ENCODE peak calls at places on chromosomes 5 and 9, in five cellular contexts. L is endodermal cell, C is adrenal gland, X is GM23338, V is left lung. J is an unnamed sample. For H3K4me1, the result is how much of the 10 kb centered on the place peaks cover.

GRCh38 chr5:112724901-112725300 is 12.8 kb upstream of the APC start:
- DNase-seq in C (no peak), L (no peak), X (no peak), V (no peak), J (no peak)

GRCh38 chr5:138927979-138928378 is 52.8 kb upstream of the LRRTM2 start:
- DNase-seq in V (no peak), L (no peak), X (no peak), C (peak), J (peak)

GRCh38 chr5:4906821-4907220 is 233.3 kb upstream of the ADAMTS16 start:
- DNase-seq in X (no peak), C (no peak), V (no peak), L (no peak), J (no peak)

GRCh38 chr5:440413-441180 is 2.4 kb upstream of the EXOC3 start:
- DNase-seq in X (no peak), C (no peak), V (no peak), L (peak), J (no peak)

GRCh38 chr5:98772415-98773213 is 849 bp upstream of the RGMB start:
- DNase-seq in X (peak), V (peak), C (peak), L (peak), J (peak)

GRCh38 chr5:30894811-30895210 is 298.7 kb upstream of the CDH6 start:
- DNase-seq in C (no peak), X (no peak), V (no peak), L (no peak), J (no peak)

GRCh38 chr9:126860757-126861466 is 473 bp downstream of the ZBTB34 start:
- DNase-seq in C (peak), L (peak), V (peak), X (peak), J (peak)

GRCh38 chr5:115069087-115069968 is 100.4 kb downstream of the TRIM36 start:
- DNase-seq in C (peak), L (peak), V (no peak), X (peak), J (no peak)

GRCh38 chr5:153147891-153148623 is 342.4 kb upstream of the GRIA1 start:
- DNase-seq in L (peak), X (peak), C (no peak), V (no peak), J (peak)

GRCh38 chr5:171207256-171207866 is 101.7 kb upstream of the TLX3 start:
- DNase-seq in L (peak), X (peak), V (no peak), C (no peak), J (no peak)

GRCh38 chr9:134597041-134597913 is 44.3 kb upstream of the COL5A1 start:
- DNase-seq in V (no peak), X (no peak), L (no peak), C (peak), J (no peak)

GRCh38 chr9:130426467-130426773 is 18.3 kb upstream of the ASS1 start:
- DNase-seq in C (no peak), V (no peak), L (no peak), X (no peak), J (no peak)

GRCh38 chr9:38120961-38121360 is 51.9 kb upstream of the SHB start:
- DNase-seq in L (no peak), V (no peak), X (no peak), C (no peak), J (no peak)

GRCh38 chr9:133059623-133060022 is 2.2 kb upstream of the CEL start:
- DNase-seq in C (no peak), L (peak), V (no peak), X (no peak), J (no peak)

GRCh38 chr9:104850771-104851170 is 77.2 kb downstream of the ABCA1 start:
- DNase-seq in V (no peak), C (no peak), X (no peak), L (no peak), J (no peak)

GRCh38 chr5:156359452-156359851 is 32.5 kb downstream of the SGCD start:
- DNase-seq in X (no peak), L (no peak), C (no peak), V (no peak), J (no peak)

GRCh38 chr5:65811895-65812294 is 89.9 kb downstream of the NLN start:
- DNase-seq in L (no peak), V (no peak), C (no peak), X (no peak), J (no peak)

GRCh38 chr5:174493536-174493935 is 230.8 kb upstream of the MSX2 start:
- DNase-seq in C (no peak), V (no peak), L (no peak), X (no peak), J (no peak)

GRCh38 chr9:79764377-79764776 is 192.6 kb downstream of the TLE4 start:
- DNase-seq in C (no peak), L (no peak), X (no peak), V (no peak), J (no peak)

GRCh38 chr5:176629853-176630680 is at the start of the genes EIF4E1B and SNCB:
- DNase-seq in V (no peak), C (no peak), L (peak), X (peak), J (no peak)

GRCh38 chr5:14061106-14061505 is 82.0 kb upstream of the TRIO start:
- DNase-seq in X (peak), V (no peak), C (no peak), L (peak), J (no peak)

GRCh38 chr5:72503888-72504491 is 3.2 kb downstream of the ZNF366 start:
- DNase-seq in V (no peak), L (no peak), X (no peak), C (no peak), J (no peak)

GRCh38 chr9:113973963-113974413 is 97.9 kb downstream of the ZNF618 start:
- DNase-seq in X (no peak), C (no peak), L (no peak), V (no peak), J (no peak)

GRCh38 chr9:114370985-114371335 is 16.8 kb downstream of the AKNA start:
- DNase-seq in V (peak), C (no peak), X (no peak), L (peak), J (no peak)

GRCh38 chr9:89281106-89281505 is 29.9 kb upstream of the CKS2 start:
- DNase-seq in X (no peak), L (no peak), V (no peak), C (peak), J (no peak)

GRCh38 chr5:127813633-127814171 is 110.5 kb downstream of the CCDC192 start:
- DNase-seq in V (no peak), X (no peak), C (no peak), L (no peak), J (no peak)

GRCh38 chr5:38666668-38667498 is 110.4 kb upstream of the LIFR start:
- DNase-seq in L (peak), V (peak), X (peak), C (peak), J (peak)

GRCh38 chr5:168318237-168318636 is 26.8 kb downstream of the WWC1 start:
- DNase-seq in L (no peak), X (no peak), C (no peak), V (no peak), J (no peak)

GRCh38 chr9:89639367-89639795 is 34.6 kb downstream of the GADD45G start:
- DNase-seq in C (no peak), V (no peak), L (no peak), X (peak), J (peak)

GRCh38 chr9:32706004-32706749 is 70.7 kb upstream of the TAF1L start:
- DNase-seq in L (peak), V (no peak), C (no peak), X (peak), J (no peak)

GRCh38 chr5:67696446-67696845 is 499.8 kb upstream of the CD180 start:
- DNase-seq in L (no peak), V (no peak), X (no peak), C (no peak), J (no peak)
- H3K4me1 ChIP-seq in L (under half), V (under half), X (under half), C (under half), J (under half)

DNA sequence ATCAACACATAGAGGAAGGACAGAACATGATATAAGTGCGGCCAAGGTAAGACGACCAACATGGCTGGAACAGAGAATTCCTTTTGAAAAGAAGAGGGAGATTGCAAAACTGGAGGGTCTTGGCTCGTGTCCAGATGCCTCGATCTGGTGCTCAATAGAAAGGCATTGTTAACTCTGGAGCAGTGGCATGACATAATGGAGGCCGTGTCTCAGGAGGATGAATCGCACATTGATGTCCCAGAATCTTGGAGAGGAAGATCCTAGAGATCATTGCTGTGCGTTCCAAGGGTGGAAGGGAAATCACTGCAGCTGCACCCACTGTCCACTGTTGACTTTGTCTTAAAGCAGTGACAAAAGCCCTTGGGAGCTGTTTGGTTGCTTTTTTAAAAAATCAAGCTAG is 30.9 kb downstream of the GRAMD2B start:
- DNase-seq in V (no peak), C (no peak), L (no peak), X (no peak), J (no peak)
- H3K4me1 ChIP-seq in V (under half), C (under half), L (under half), X (under half), J (under half)

GRCh38 chr5:180804129-180804601 is 1.6 kb upstream of the MGAT1 start:
- DNase-seq in C (peak), V (no peak), L (no peak), X (no peak), J (no peak)

GRCh38 chr5:180801596-180802324 is 846 bp downstream of the MGAT1 start:
- DNase-seq in V (no peak), C (peak), L (no peak), X (no peak), J (no peak)

GRCh38 chr5:180799902-180800801 is 2.5 kb downstream of the MGAT1 start:
- DNase-seq in X (no peak), L (no peak), V (no peak), C (no peak), J (peak)

GRCh38 chr5:180803181-180804128 is 849 bp upstream of the MGAT1 start:
- DNase-seq in X (peak), C (peak), L (peak), V (peak), J (peak)

GRCh38 chr5:180802325-180803180 is at the start of gene MGAT1:
- DNase-seq in V (peak), C (peak), X (peak), L (peak), J (peak)
- H3K4me1 ChIP-seq in V (half or more), C (half or more), X (under half), L (under half), J (half or more)

GRCh38 chr9:5452286-5452609 is 1.9 kb downstream of the CD274 start:
- DNase-seq in L (no peak), X (no peak), C (no peak), V (no peak), J (no peak)
- H3K4me1 ChIP-seq in L (under half), X (under half), C (under half), V (under half), J (under half)

GRCh38 chr5:150489358-150490295 is 18.3 kb upstream of the NDST1 start:
- DNase-seq in L (peak), C (no peak), V (no peak), X (peak), J (no peak)

GRCh38 chr5:150490296-150490669 is 17.6 kb upstream of the NDST1 start:
- DNase-seq in C (no peak), X (no peak), V (no peak), L (no peak), J (no peak)

GRCh38 chr5:150487199-150488061 is 20.5 kb upstream of the NDST1 start:
- DNase-seq in X (no peak), V (no peak), C (no peak), L (no peak), J (peak)

GRCh38 chr5:150490754-150491153 is 17.2 kb upstream of the NDST1 start:
- DNase-seq in X (no peak), L (no peak), V (no peak), C (no peak), J (no peak)

DNA sequence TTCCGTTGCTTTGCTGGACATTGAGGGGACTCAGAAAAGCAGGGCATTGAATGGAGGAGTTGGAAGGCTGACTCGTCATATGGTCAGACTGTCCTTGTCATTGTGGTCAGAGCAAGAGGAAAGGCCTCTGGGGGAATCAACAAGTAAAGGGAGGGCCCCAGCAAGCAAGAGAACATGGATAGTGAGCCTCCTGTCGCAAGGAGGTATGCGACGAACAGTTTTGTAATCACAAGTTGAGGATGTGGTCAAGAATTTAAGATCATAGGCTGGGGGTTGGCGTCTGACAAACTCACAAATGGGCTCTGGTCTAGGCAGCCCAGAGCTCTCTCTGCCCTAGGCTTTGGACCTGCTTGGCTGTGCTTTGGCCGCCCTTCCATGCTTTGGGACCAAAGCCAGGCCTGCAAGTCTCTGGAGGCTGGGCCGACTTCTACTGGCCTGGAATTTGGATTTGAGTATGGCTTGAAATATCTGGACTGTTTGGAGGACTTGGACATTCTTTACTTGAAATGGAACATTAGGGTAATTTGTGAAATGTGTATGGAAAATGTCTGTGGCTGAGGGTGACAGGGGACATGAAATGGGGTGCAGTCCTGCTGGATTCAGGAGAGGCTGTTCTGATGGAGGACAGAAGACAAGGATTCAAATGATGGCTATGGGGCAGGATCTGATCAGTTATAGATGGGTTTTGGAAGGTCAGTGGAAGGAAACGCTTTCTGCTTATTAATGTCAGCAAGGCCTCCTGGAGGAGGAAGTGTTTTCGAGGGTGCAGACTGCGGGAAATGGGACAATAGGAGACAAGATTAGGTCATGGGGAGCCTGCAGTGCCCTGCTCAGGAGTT is 19.2 kb upstream of the NDST1 start:
- DNase-seq in C (no peak), L (no peak), X (no peak), V (peak), J (peak)
- H3K4me1 ChIP-seq in C (half or more), L (under half), X (half or more), V (under half), J (half or more)

GRCh38 chr9:81492710-81493447 is 196.5 kb downstream of the TLE1 start:
- DNase-seq in V (no peak), C (no peak), L (no peak), X (no peak), J (no peak)
- H3K4me1 ChIP-seq in V (under half), C (under half), L (under half), X (under half), J (under half)

GRCh38 chr5:95835682-95836405 is 13.3 kb upstream of the GLRX start:
- DNase-seq in X (no peak), V (no peak), L (no peak), C (no peak), J (peak)
- H3K4me1 ChIP-seq in X (under half), V (under half), L (under half), C (under half), J (under half)

J was measured in right lobe of liver.